ENCODE peak calls at places on chromosomes 6 and 20, in ten cellular contexts. T is glomerular endothelial cell; Q is amniotic stem cell; A is HEK293T; W is H4; H is fibroblast of lung; N is CD8-positive, alpha-beta memory T cell; L is GM12865; S is GM23248; K is NCI-H69. P is an unnamed sample.

GRCh38 chr6:72810571-72811280 is 188.9 kb downstream of the KCNQ5 start:
- DNase-seq in H (no peak), A (no peak), W (no peak), K (no peak), N (no peak), Q (no peak), L (no peak), S (peak; percentile 34), T (no peak), P (no peak)

GRCh38 chr6:10659697-10660348 is 34.6 kb downstream of the C6orf52 start:
- DNase-seq in A (no peak), T (no peak), S (no peak), Q (no peak), L (no peak), K (peak; percentile 73), W (no peak), H (no peak), N (no peak), P (no peak)

GRCh38 chr6:81451787-81452186 is 300.7 kb downstream of the TENT5A start:
- DNase-seq in K (peak; percentile 28), T (peak; percentile 33), H (peak; percentile 84), A (peak; percentile 6), W (peak; percentile 60), S (peak; percentile 89), Q (peak; percentile 32), N (no peak), L (peak; percentile 77), P (no peak)

GRCh38 chr6:13404115-13404891 is 76.0 kb upstream of the TBC1D7 start:
- DNase-seq in H (peak; percentile 56), Q (no peak), K (no peak), L (no peak), S (peak; percentile 68), N (no peak), A (no peak), T (no peak), W (no peak), P (no peak)

GRCh38 chr6:158149641-158150040 is 18.4 kb downstream of the SERAC1 start:
- DNase-seq in S (peak; percentile 82), A (no peak), H (peak; percentile 79), Q (peak; percentile 28), K (no peak), L (no peak), W (no peak), N (no peak), T (no peak), P (no peak)

GRCh38 chr6:52098649-52099184 is 11.3 kb upstream of the PKHD1 start:
- DNase-seq in A (no peak), S (peak; percentile 8), K (no peak), L (no peak), Q (no peak), N (no peak), W (peak; percentile 41), T (no peak), H (no peak), P (no peak)

GRCh38 chr20:36666181-36666740 is 20.3 kb upstream of the SLA2 start:
- DNase-seq in N (no peak), S (peak; percentile 24), H (peak; percentile 47), W (no peak), A (no peak), T (no peak), Q (no peak), K (no peak), L (peak; percentile 40), P (no peak)

GRCh38 chr6:97077380-97077779 is 152.9 kb downstream of the KLHL32 start:
- DNase-seq in H (no peak), K (peak; percentile 26), Q (no peak), W (no peak), S (no peak), L (no peak), N (no peak), A (no peak), T (no peak), P (no peak)

GRCh38 chr20:56442381-56443365 is 25.8 kb upstream of the RTF2 start:
- DNase-seq in K (no peak), Q (no peak), S (no peak), L (peak; percentile 21), W (no peak), T (no peak), H (no peak), A (no peak), N (no peak), P (peak; percentile 68)

GRCh38 chr20:43844778-43845614 is 69.7 kb upstream of the TOX2 start:
- DNase-seq in W (peak; percentile 96), L (no peak), K (no peak), N (no peak), H (peak; percentile 96), T (peak; percentile 61), Q (peak; percentile 82), S (peak; percentile 84), A (no peak), P (peak; percentile 51)

P was measured in RWPE2.